ENCODE peak calls at places on chromosomes 2 and 18, in five cellular contexts. W is tibial artery, D is SJSA1, V is tibial nerve, U is pancreas. B is an unnamed sample.

GRCh38 chr2:207765541-207765940 is 4.2 kb downstream of the FZD5 start:
- DNase-seq in W (no peak), D (no peak), V (no peak), U (no peak), B (no peak)

GRCh38 chr18:60182223-60182622 is 190.4 kb downstream of the MC4R start:
- DNase-seq in W (no peak), D (no peak), V (no peak), U (no peak), B (no peak)

GRCh38 chr2:230356084-230356483 is 29.1 kb downstream of the SP140L start:
- DNase-seq in W (no peak), D (no peak), V (no peak), U (no peak), B (no peak)

GRCh38 chr18:3612315-3612714 is 162.3 kb downstream of the TGIF1 start:
- DNase-seq in W (no peak), D (no peak), V (no peak), U (no peak), B (no peak)

GRCh38 chr2:105604938-105605337 is 139.8 kb upstream of the NCK2 start:
- DNase-seq in W (peak; percentile 60), D (no peak), V (no peak), U (no peak), B (no peak)

GRCh38 chr2:173631123-173631450 is 276.4 kb downstream of the CDCA7 start:
- DNase-seq in W (no peak), D (peak; percentile 19), V (no peak), U (no peak), B (no peak)

GRCh38 chr2:70123051-70123828 is 36.0 kb downstream of the PCBP1 start:
- DNase-seq in W (peak; percentile 81), D (no peak), V (peak; percentile 55), U (no peak), B (no peak)

GRCh38 chr2:176468471-176468870 is 199.2 kb downstream of the MTX2 start:
- DNase-seq in W (no peak), D (no peak), V (no peak), U (no peak), B (no peak)

GRCh38 chr18:76874643-76875389 is 52.5 kb downstream of the ZNF236 start:
- DNase-seq in W (no peak), D (peak; percentile 14), V (no peak), U (no peak), B (no peak)

GRCh38 chr2:127589358-127589757 is 53.9 kb downstream of the MYO7B start:
- DNase-seq in W (no peak), D (no peak), V (no peak), U (no peak), B (no peak)

GRCh38 chr18:58541789-58542425 is 87.0 kb downstream of the ALPK2 start:
- DNase-seq in W (no peak), D (peak; percentile 96), V (no peak), U (no peak), B (peak; percentile 96)

GRCh38 chr2:209911486-209911885 is 91.0 kb upstream of the RPE start:
- DNase-seq in W (no peak), D (no peak), V (no peak), U (no peak), B (no peak)

GRCh38 chr18:37314534-37314933 is 251.1 kb downstream of the CELF4 start:
- DNase-seq in W (no peak), D (no peak), V (no peak), U (no peak), B (no peak)

GRCh38 chr2:97911210-97911921 is 84.4 kb downstream of the TMEM131 start:
- DNase-seq in W (no peak), D (no peak), V (no peak), U (no peak), B (no peak)

GRCh38 chr18:34767601-34768027 is 57.5 kb downstream of the DTNA start:
- DNase-seq in W (no peak), D (peak; percentile 69), V (no peak), U (no peak), B (peak; percentile 73)

GRCh38 chr2:196331816-196332215 is 160.4 kb upstream of the STK17B start:
- DNase-seq in W (no peak), D (peak; percentile 58), V (no peak), U (no peak), B (no peak)

GRCh38 chr2:193331701-193332100 is 1137.0 kb upstream of the TMEFF2 start:
- DNase-seq in W (no peak), D (no peak), V (no peak), U (no peak), B (no peak)

GRCh38 chr2:97693476-97693875 is 19.9 kb upstream of the ZAP70 start:
- DNase-seq in W (no peak), D (no peak), V (no peak), U (no peak), B (no peak)

GRCh38 chr18:37565985-37566478 is 434 bp upstream of the CELF4 start:
- DNase-seq in W (no peak), D (no peak), V (no peak), U (peak; percentile 89), B (no peak)

GRCh38 chr18:65934874-65935273 is 184.1 kb downstream of the CDH7 start:
- DNase-seq in W (no peak), D (no peak), V (no peak), U (no peak), B (no peak)

GRCh38 chr2:86793752-86794151 is 3.0 kb upstream of the CD8A start:
- DNase-seq in W (no peak), D (no peak), V (no peak), U (no peak), B (no peak)

GRCh38 chr18:58417752-58418151 is 211.1 kb downstream of the ALPK2 start:
- DNase-seq in W (no peak), D (peak; percentile 35), V (no peak), U (no peak), B (no peak)

GRCh38 chr2:52340185-52340584 is 1308.3 kb upstream of the NRXN1 start:
- DNase-seq in W (no peak), D (no peak), V (no peak), U (no peak), B (no peak)

GRCh38 chr18:623760-624620 is 27.2 kb downstream of the CLUL1 start:
- DNase-seq in W (peak; percentile 71), D (peak; percentile 41), V (peak; percentile 43), U (peak; percentile 83), B (no peak)

GRCh38 chr2:217749009-217749408 is 253.8 kb downstream of the TNS1 start:
- DNase-seq in W (no peak), D (no peak), V (no peak), U (no peak), B (no peak)

GRCh38 chr18:54532222-54532621 is 58.8 kb upstream of the DYNAP start:
- DNase-seq in W (no peak), D (no peak), V (no peak), U (no peak), B (no peak)

GRCh38 chr2:204738721-204739120 is 193.4 kb downstream of the PARD3B start:
- DNase-seq in W (no peak), D (no peak), V (no peak), U (no peak), B (no peak)

GRCh38 chr2:180893752-180894151 is 86.7 kb upstream of the UBE2E3 start:
- DNase-seq in W (no peak), D (no peak), V (no peak), U (no peak), B (no peak)

GRCh38 chr2:190648289-190649034 is 421 bp upstream of the NAB1 start:
- DNase-seq in W (peak; percentile 92), D (peak; percentile 68), V (peak; percentile 82), U (peak; percentile 89), B (no peak)
- H3K27ac ChIP-seq in W (peak overlapping the region; percentile 79), D (no peak overlapping the region), V (peak overlapping the region; percentile 95), U (peak overlapping the region; percentile 74), B (peak overlapping the region; percentile 61)

GRCh38 chr18:21083017-21083416 is 28.6 kb downstream of the ROCK1 start:
- DNase-seq in W (no peak), D (no peak), V (no peak), U (no peak), B (no peak)
- H3K27ac ChIP-seq in W (no peak overlapping the region), D (no peak overlapping the region), V (no peak overlapping the region), U (no peak overlapping the region), B (no peak overlapping the region)

DNA sequence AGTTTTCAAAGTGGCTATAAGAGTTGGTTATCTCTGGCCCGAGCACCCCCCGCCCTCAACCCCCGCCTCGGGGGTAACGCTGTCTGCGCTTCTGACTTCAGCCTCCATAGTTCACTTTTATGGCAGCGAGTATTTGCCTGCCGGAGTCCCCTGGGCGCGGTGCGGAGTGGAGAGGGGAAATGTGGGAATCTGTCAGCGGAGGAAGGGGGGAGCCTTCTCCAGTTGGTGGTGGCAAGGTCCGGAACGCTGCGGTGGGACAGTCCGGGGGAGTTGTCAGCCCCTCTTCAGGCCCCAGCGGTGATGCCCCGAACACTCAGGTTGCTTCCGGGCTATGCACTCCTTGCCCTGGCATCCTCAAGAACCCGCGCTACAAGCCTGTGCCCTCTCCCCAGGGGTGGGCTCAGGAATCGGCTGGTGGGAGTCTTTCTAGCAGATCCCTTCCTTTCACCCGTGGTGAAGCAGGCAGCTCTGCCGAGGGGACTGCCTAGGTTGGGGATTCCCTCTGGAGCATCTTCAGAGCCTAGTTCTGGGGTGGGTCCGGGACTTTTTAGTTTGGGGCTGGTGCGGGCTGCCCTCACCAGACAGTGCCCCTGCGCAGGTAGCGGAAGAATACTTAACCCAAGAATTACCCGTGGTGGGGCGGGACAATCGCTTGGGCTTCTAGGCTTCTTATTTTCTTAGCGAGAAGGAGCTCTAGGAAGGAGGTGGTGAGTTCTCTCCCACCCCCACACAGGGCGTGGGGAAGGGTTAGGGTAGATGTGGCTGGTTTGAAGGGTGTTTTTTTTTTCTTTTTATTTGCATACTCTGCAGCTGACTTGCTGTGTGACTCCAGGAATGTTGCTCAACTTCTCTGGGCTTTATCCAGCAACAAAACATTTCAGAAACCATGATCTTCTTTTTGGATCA is 1.6 kb downstream of the ATOH8 start:
- DNase-seq in W (peak; percentile 55), D (peak; percentile 37), V (no peak), U (peak; percentile 66), B (no peak)
- H3K27ac ChIP-seq in W (peak overlapping the region; percentile 97), D (no peak overlapping the region), V (peak overlapping the region; percentile 94), U (no peak overlapping the region), B (no peak overlapping the region)

GRCh38 chr18:13374096-13374467 is 155.5 kb downstream of the LDLRAD4 start:
- DNase-seq in W (no peak), D (no peak), V (no peak), U (no peak), B (no peak)

GRCh38 chr18:13371689-13372404 is 153.3 kb downstream of the LDLRAD4 start:
- DNase-seq in W (no peak), D (no peak), V (no peak), U (no peak), B (no peak)

GRCh38 chr18:13374468-13375301 is 156.1 kb downstream of the LDLRAD4 start:
- DNase-seq in W (no peak), D (no peak), V (no peak), U (no peak), B (no peak)

GRCh38 chr18:13370995-13371625 is 152.6 kb downstream of the LDLRAD4 start:
- DNase-seq in W (no peak), D (no peak), V (no peak), U (no peak), B (no peak)

DNA sequence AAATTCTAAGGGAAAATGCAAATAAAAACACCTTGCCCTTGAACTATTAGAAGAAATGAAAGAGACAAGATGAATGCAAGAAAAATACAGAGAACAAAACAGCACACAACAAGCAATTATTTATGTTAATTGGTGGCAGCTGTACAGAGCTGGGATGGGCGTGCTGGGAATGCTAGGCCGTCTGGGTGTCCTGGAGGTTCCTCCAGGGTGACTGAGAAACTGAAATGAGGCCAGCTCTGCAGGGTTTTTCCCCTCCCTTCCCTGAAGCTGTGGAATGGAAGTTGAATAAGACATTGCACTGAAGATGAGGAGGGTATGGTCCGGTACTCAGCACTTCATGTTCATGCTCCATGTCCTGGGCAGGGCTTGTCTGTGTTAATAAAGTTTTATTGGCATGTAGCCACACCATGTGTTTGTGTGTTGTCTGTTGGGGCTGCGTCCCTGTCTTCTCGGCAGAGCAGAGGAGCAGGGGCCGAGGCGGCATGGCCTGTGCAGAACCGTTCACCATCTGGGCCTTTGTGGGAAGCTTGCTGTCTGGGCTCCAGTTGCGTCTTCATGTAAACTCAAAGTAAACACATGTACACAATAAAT is 153.9 kb downstream of the LDLRAD4 start:
- DNase-seq in W (no peak), D (no peak), V (no peak), U (no peak), B (no peak)
- H3K27ac ChIP-seq in W (no peak overlapping the region), D (no peak overlapping the region), V (no peak overlapping the region), U (no peak overlapping the region), B (no peak overlapping the region)

B was measured in keratinocyte.